ENCODE peak calls at places on chromosomes 3 and 15, in seven cellular contexts. J is IMR-90, T is HEK293T, E is colonic mucosa, U is NCI-H2081, I is SJSA1, O is T-cell. G is an unnamed sample.
A peak's percentile ranks its signal among the peaks of the same experiment; 100 is the strongest.

GRCh38 chr3:157406376-157406775 is 30.3 kb upstream of the PTX3 start:
- DNase-seq in O (no peak), E (no peak), J (no peak), I (no peak), U (no peak), T (no peak), G (no peak)

GRCh38 chr3:5187920-5188418 is 462 bp downstream of the EDEM1 start:
- DNase-seq in U (peak; percentile 21), O (peak; percentile 31), T (peak; percentile 36), E (peak; percentile 44), J (peak; percentile 24), I (peak; percentile 47), G (peak; percentile 58)

GRCh38 chr3:50260027-50260941 is 8.7 kb upstream of the SEMA3B start:
- DNase-seq in U (peak; percentile 77), I (peak; percentile 82), E (peak; percentile 92), O (peak; percentile 65), T (peak; percentile 96), J (peak; percentile 86), G (peak; percentile 95)

GRCh38 chr3:195352895-195353488 is 82.0 kb upstream of the XXYLT1 start:
- DNase-seq in T (no peak), E (no peak), I (peak; percentile 20), U (no peak), J (peak; percentile 89), O (no peak), G (no peak)

GRCh38 chr15:42131826-42132806 is 24.3 kb downstream of the PLA2G4F start:
- DNase-seq in O (no peak), U (peak; percentile 79), J (no peak), T (no peak), I (peak; percentile 29), E (peak; percentile 18), G (no peak)

GRCh38 chr3:170967126-170967525 is 58.7 kb upstream of the EIF5A2 start:
- DNase-seq in J (no peak), U (no peak), E (no peak), I (no peak), O (no peak), T (no peak), G (peak; percentile 74)

GRCh38 chr3:148884261-148884660 is 19.2 kb downstream of the CPA3 start:
- DNase-seq in U (no peak), I (no peak), O (no peak), E (no peak), T (no peak), J (peak; percentile 43), G (no peak)

GRCh38 chr3:8621872-8622271 is 22.7 kb downstream of the SSUH2 start:
- DNase-seq in T (no peak), U (no peak), E (no peak), I (no peak), O (no peak), J (peak; percentile 96), G (no peak)

GRCh38 chr3:181713673-181714270 is 2.0 kb downstream of the SOX2 start:
- DNase-seq in O (no peak), E (no peak), I (no peak), J (no peak), U (peak; percentile 55), T (no peak), G (no peak)

GRCh38 chr3:59575113-59576001 is 525.5 kb upstream of the CFAP20DC start:
- DNase-seq in U (peak; percentile 89), O (peak; percentile 68), J (peak; percentile 69), I (peak; percentile 57), E (peak; percentile 90), T (peak; percentile 78), G (peak; percentile 83)

GRCh38 chr3:125350597-125350996 is 24.5 kb downstream of the ZNF148 start:
- DNase-seq in U (no peak), E (no peak), J (no peak), O (no peak), I (no peak), T (no peak), G (no peak)

GRCh38 chr15:66985653-66986052 is 79.7 kb upstream of the SMAD3 start:
- DNase-seq in J (no peak), O (no peak), U (no peak), I (no peak), E (no peak), T (no peak), G (no peak)

GRCh38 chr3:66138336-66139234 is 82.2 kb upstream of the SLC25A26 start:
- DNase-seq in I (peak; percentile 12), T (peak; percentile 72), U (peak; percentile 66), J (peak; percentile 68), E (peak; percentile 53), O (no peak), G (peak; percentile 64)

GRCh38 chr3:125589743-125590142 is 5.6 kb downstream of the OSBPL11 start:
- DNase-seq in E (no peak), U (no peak), O (no peak), J (no peak), I (no peak), T (no peak), G (no peak)

GRCh38 chr3:29353807-29354206 is 72.9 kb downstream of the RBMS3 start:
- DNase-seq in E (no peak), T (no peak), U (no peak), O (no peak), J (no peak), I (no peak), G (no peak)

GRCh38 chr3:183802989-183803388 is 22.4 kb downstream of the MAP6D1 start:
- DNase-seq in J (no peak), O (no peak), I (no peak), E (no peak), U (no peak), T (no peak), G (peak; percentile 27)

GRCh38 chr3:45670995-45671394 is 18.2 kb upstream of the SACM1L start:
- DNase-seq in U (no peak), I (no peak), T (no peak), O (no peak), E (no peak), J (no peak), G (no peak)

GRCh38 chr3:13221491-13221890 is 148.3 kb upstream of the IQSEC1 start:
- DNase-seq in T (no peak), J (no peak), O (no peak), U (no peak), I (no peak), E (no peak), G (no peak)

G was measured in left lobe of liver.